ENCODE peak calls at places on chromosome 11, in six cellular contexts. C is HCT116, K is Panc1, Q is RWPE1, Z is tibial artery, T is endothelial cell of umbilical vein. B is an unnamed sample.

GRCh38 chr11:86990520-86990919 is 35.3 kb upstream of the FZD4 start:
- DNase-seq in C (peak), K (no peak), Q (peak), Z (no peak), T (no peak), B (no peak)

GRCh38 chr11:65041206-65042035 is at the start of gene SAC3D1:
- DNase-seq in C (peak), K (no peak), Q (no peak), Z (peak), T (peak), B (no peak)

GRCh38 chr11:114354076-114354475 is 46.2 kb downstream of the C11orf71 start:
- DNase-seq in C (no peak), K (no peak), Q (peak), Z (no peak), T (peak), B (peak)

GRCh38 chr11:18540207-18541009 is 13.7 kb upstream of the TSG101 start:
- DNase-seq in C (no peak), K (peak), Q (peak), Z (no peak), T (peak), B (no peak)

GRCh38 chr11:2750601-2751522 is 51.1 kb upstream of the KCNQ1OT1 start:
- DNase-seq in C (no peak), K (no peak), Q (no peak), Z (no peak), T (no peak), B (no peak)

GRCh38 chr11:99370557-99371200 is 349.9 kb downstream of the CNTN5 start:
- DNase-seq in C (no peak), K (no peak), Q (peak), Z (no peak), T (no peak), B (peak)

GRCh38 chr11:60204922-60205321 is 22.0 kb upstream of the MS4A6A start:
- DNase-seq in C (no peak), K (no peak), Q (no peak), Z (no peak), T (peak), B (no peak)

GRCh38 chr11:10930224-10930960 is 72.5 kb upstream of the ZBED5 start:
- DNase-seq in C (no peak), K (no peak), Q (peak), Z (no peak), T (peak), B (no peak)

GRCh38 chr11:35484435-35484834 is 41.0 kb downstream of the PAMR1 start:
- DNase-seq in C (no peak), K (no peak), Q (peak), Z (no peak), T (no peak), B (no peak)

GRCh38 chr11:16612801-16613400 is 125.5 kb upstream of the C11orf58 start:
- DNase-seq in C (no peak), K (no peak), Q (no peak), Z (no peak), T (peak), B (no peak)

GRCh38 chr11:111604392-111605009 is 2.3 kb downstream of the SIK2 start:
- DNase-seq in C (peak), K (no peak), Q (peak), Z (no peak), T (peak), B (no peak)

DNA sequence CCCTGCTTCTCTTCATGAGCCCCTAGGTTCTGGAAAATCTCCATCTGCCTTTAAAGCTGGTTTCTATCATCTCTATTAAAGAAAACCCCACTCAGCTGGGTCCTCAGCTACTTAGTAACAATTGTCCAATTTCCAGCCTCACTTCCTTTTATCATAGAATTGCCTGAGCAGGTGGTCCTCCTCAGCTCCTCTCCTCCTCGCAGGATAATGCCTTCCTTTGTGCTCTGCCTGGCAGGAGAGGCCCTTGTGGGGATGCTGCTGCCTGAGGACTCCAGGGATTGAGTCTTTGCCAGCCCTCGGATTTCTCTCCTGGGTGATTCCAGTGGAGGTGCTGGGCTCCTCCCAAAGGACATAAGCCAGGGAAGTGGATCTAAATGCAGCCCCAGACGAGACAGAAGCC is 448.3 kb downstream of the INSC start:
- DNase-seq in C (no peak), K (no peak), Q (no peak), Z (no peak), T (no peak), B (no peak)
- H3K27ac ChIP-seq in C (no peak), K (no peak), Q (no peak), Z (no peak), T (no peak), B (no peak)

DNA sequence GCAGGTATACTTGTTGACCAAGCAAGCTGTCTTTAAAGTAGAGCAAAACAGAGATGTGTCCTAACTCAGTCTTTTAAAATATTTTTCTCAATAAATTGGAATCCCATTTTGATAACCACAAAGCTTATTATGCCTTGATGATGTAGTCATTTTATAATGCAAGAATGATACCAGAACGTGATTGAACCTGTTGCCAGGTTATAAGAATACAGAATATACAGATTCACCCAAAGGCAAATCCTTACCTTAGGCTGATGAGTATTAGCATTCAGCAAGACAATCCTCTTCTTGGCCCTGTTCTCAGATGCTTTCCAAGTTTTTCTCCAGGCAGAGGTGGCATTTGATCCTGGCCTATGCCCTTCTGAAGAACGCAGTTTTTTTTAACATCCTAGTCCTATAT is 76.1 kb downstream of the PPFIBP2 start:
- DNase-seq in C (no peak), K (no peak), Q (no peak), Z (no peak), T (no peak), B (no peak)
- H3K27ac ChIP-seq in C (no peak), K (no peak), Q (no peak), Z (no peak), T (no peak), B (no peak)

GRCh38 chr11:9569588-9570164 is 3.8 kb upstream of the WEE1 start:
- DNase-seq in C (no peak), K (no peak), Q (no peak), Z (no peak), T (no peak), B (no peak)

GRCh38 chr11:9573054-9573774 is at the start of gene WEE1:
- DNase-seq in C (peak), K (peak), Q (peak), Z (peak), T (peak), B (peak)

GRCh38 chr11:9571766-9572120 is 1.7 kb upstream of the WEE1 start:
- DNase-seq in C (no peak), K (no peak), Q (no peak), Z (no peak), T (no peak), B (no peak)

GRCh38 chr11:9570313-9570712 is 3.2 kb upstream of the WEE1 start:
- DNase-seq in C (no peak), K (no peak), Q (no peak), Z (no peak), T (no peak), B (no peak)

DNA sequence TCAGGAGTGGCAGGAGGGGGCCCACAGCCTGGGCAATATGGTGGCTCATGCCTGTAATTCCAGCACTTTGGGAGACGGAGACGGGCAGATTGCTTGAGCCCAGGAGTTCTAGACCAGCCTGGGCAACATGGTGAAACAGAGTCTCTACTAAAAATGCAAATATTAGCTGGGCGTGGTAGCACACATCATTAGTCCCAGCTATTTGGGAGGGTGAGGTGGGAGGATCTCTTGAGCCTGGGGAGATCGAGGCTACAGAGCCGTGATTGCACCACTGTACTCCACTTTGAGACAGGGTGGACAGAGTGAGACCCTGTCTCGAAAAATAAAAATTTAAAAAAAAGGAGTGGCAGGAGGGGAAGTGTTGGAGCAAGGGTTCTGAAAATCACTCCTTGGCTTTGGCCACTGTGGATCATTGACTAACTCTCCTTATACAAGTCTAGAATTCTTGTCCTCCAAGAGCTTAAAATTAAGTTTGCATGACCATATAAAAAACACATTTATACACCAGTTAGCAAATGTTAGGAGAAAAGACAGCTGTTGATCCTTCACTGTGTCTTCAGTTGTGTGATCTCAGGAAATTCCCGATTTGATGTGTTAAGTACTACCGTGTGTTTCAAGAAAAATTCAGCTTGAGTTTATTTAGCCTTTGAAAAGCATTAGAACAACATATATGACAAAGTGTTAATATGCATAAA is 2.3 kb upstream of the WEE1 start:
- DNase-seq in C (no peak), K (no peak), Q (no peak), Z (no peak), T (no peak), B (no peak)
- H3K27ac ChIP-seq in C (no peak), K (peak), Q (peak), Z (peak), T (no peak), B (no peak)

GRCh38 chr11:73218106-73218829 is at the start of gene P2RY2:
- DNase-seq in C (peak), K (no peak), Q (peak), Z (peak), T (peak), B (no peak)

GRCh38 chr11:73216466-73216865 is 1.6 kb upstream of the P2RY2 start:
- DNase-seq in C (no peak), K (no peak), Q (no peak), Z (no peak), T (no peak), B (no peak)

GRCh38 chr11:73217810-73218105 is 323 bp upstream of the P2RY2 start:
- DNase-seq in C (no peak), K (no peak), Q (no peak), Z (no peak), T (no peak), B (no peak)

GRCh38 chr11:73218830-73219215 is 742 bp downstream of the P2RY2 start:
- DNase-seq in C (no peak), K (no peak), Q (no peak), Z (no peak), T (no peak), B (no peak)

DNA sequence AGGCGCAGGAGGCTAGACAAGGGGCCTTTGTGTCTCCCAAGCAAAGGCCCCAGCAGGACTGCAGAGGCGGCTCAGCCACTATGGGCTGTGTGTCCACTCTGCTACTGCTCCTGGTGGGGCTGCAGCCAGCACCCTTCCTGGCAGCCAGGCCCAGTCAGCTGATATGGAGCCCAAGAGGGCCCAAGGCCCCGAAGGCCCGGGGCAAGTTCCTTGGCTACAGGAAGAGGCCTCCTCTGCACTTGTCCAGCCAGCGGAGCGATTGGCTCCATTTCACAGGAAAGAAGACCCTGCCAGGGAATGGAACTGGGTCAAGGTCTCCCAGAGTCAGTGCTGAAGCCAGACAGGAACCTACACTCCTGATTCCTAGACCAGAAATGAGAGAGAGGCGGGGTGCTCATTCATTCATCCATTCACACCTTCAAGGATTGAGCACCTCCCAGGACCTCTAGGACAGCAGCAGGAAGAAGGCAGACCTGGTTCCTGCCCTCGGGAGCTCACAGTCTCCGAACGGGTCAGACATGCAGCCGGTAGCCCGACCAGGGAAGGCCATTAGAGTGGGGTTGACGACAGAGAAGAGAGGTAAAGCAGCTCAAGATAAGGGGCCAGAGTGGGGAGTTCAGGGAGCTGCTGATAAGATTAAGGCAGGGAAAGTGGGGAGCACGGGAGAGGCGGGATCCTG is 811 bp upstream of the P2RY2 start:
- DNase-seq in C (no peak), K (no peak), Q (no peak), Z (no peak), T (no peak), B (no peak)
- H3K27ac ChIP-seq in C (no peak), K (peak), Q (peak), Z (no peak), T (no peak), B (no peak)

GRCh38 chr11:45934580-45935318 is 12.3 kb downstream of the LARGE2 start:
- DNase-seq in C (no peak), K (no peak), Q (no peak), Z (no peak), T (no peak), B (no peak)
- H3K27ac ChIP-seq in C (no peak), K (no peak), Q (peak), Z (no peak), T (no peak), B (no peak)

B was measured in AG04450.